ENCODE peak calls at places on chromosomes 6 and 20, in six cellular contexts. One of them, this sample, is unnamed. For H3K27me3, the result is how much of the 10 kb centered on the place peaks cover.

GRCh38 chr6:105795913-105796517 is 290.1 kb upstream of the PRDM1 start:
- DNase-seq in SK-N-SH: no peak
- DNase-seq in right atrium auricular region: no peak
- DNase-seq in adrenal gland: no peak
- DNase-seq in CD4-positive, alpha-beta T cell: no peak
- DNase-seq in cardiac muscle cell: no peak
- DNase-seq in this sample: no peak

GRCh38 chr6:70705772-70706171 is 38.1 kb downstream of the SMAP1 start:
- DNase-seq in SK-N-SH: no peak
- DNase-seq in right atrium auricular region: no peak
- DNase-seq in adrenal gland: no peak
- DNase-seq in CD4-positive, alpha-beta T cell: no peak
- DNase-seq in cardiac muscle cell: no peak
- DNase-seq in this sample: no peak

GRCh38 chr6:108116424-108116780 is 41.9 kb upstream of the OSTM1 start:
- DNase-seq in SK-N-SH: no peak
- DNase-seq in right atrium auricular region: no peak
- DNase-seq in adrenal gland: no peak
- DNase-seq in CD4-positive, alpha-beta T cell: no peak
- DNase-seq in cardiac muscle cell: no peak
- DNase-seq in this sample: no peak

GRCh38 chr20:19381947-19382346 is 169.5 kb downstream of the SLC24A3 start:
- DNase-seq in SK-N-SH: no peak
- DNase-seq in right atrium auricular region: no peak
- DNase-seq in adrenal gland: no peak
- DNase-seq in CD4-positive, alpha-beta T cell: no peak
- DNase-seq in cardiac muscle cell: no peak
- DNase-seq in this sample: no peak

GRCh38 chr6:63862486-63863198 is 227.0 kb downstream of the PHF3 start:
- DNase-seq in SK-N-SH: no peak
- DNase-seq in right atrium auricular region: no peak
- DNase-seq in adrenal gland: no peak
- DNase-seq in CD4-positive, alpha-beta T cell: no peak
- DNase-seq in cardiac muscle cell: no peak
- DNase-seq in this sample: no peak

GRCh38 chr20:35248641-35249475 is 22.4 kb downstream of the MMP24 start:
- DNase-seq in SK-N-SH: no peak
- DNase-seq in right atrium auricular region: no peak
- DNase-seq in adrenal gland: no peak
- DNase-seq in CD4-positive, alpha-beta T cell: no peak
- DNase-seq in cardiac muscle cell: no peak
- DNase-seq in this sample: no peak

GRCh38 chr6:35445691-35446090 is 6.4 kb upstream of the FANCE start:
- DNase-seq in SK-N-SH: no peak
- DNase-seq in right atrium auricular region: no peak
- DNase-seq in adrenal gland: no peak
- DNase-seq in CD4-positive, alpha-beta T cell: no peak
- DNase-seq in cardiac muscle cell: no peak
- DNase-seq in this sample: no peak

GRCh38 chr6:7042654-7043545 is 64.9 kb upstream of the RREB1 start:
- DNase-seq in SK-N-SH: no peak
- DNase-seq in right atrium auricular region: no peak
- DNase-seq in adrenal gland: no peak
- DNase-seq in CD4-positive, alpha-beta T cell: no peak
- DNase-seq in cardiac muscle cell: peak
- DNase-seq in this sample: no peak

GRCh38 chr6:25670793-25671513 is 18.9 kb downstream of the SCGN start:
- DNase-seq in SK-N-SH: no peak
- DNase-seq in right atrium auricular region: no peak
- DNase-seq in adrenal gland: no peak
- DNase-seq in CD4-positive, alpha-beta T cell: no peak
- DNase-seq in cardiac muscle cell: peak
- DNase-seq in this sample: no peak

GRCh38 chr20:17735206-17735804 is 35.5 kb downstream of the BANF2 start:
- DNase-seq in SK-N-SH: no peak
- DNase-seq in right atrium auricular region: no peak
- DNase-seq in adrenal gland: no peak
- DNase-seq in CD4-positive, alpha-beta T cell: no peak
- DNase-seq in cardiac muscle cell: no peak
- DNase-seq in this sample: no peak

GRCh38 chr20:52191132-52191435 is 495 bp downstream of the ZFP64 start:
- DNase-seq in SK-N-SH: no peak
- DNase-seq in right atrium auricular region: no peak
- DNase-seq in adrenal gland: no peak
- DNase-seq in CD4-positive, alpha-beta T cell: no peak
- DNase-seq in cardiac muscle cell: no peak
- DNase-seq in this sample: no peak

GRCh38 chr20:22464312-22465003 is 119.9 kb downstream of the FOXA2 start:
- DNase-seq in SK-N-SH: no peak
- DNase-seq in right atrium auricular region: no peak
- DNase-seq in adrenal gland: no peak
- DNase-seq in CD4-positive, alpha-beta T cell: no peak
- DNase-seq in cardiac muscle cell: no peak
- DNase-seq in this sample: no peak

GRCh38 chr6:149028767-149029405 is 282.1 kb downstream of the UST start:
- DNase-seq in SK-N-SH: peak
- DNase-seq in right atrium auricular region: no peak
- DNase-seq in adrenal gland: peak
- DNase-seq in CD4-positive, alpha-beta T cell: peak
- DNase-seq in cardiac muscle cell: peak
- DNase-seq in this sample: peak

GRCh38 chr6:11700118-11700718 is 78.4 kb downstream of the ADTRP start:
- DNase-seq in SK-N-SH: peak
- DNase-seq in right atrium auricular region: no peak
- DNase-seq in adrenal gland: no peak
- DNase-seq in CD4-positive, alpha-beta T cell: no peak
- DNase-seq in cardiac muscle cell: peak
- DNase-seq in this sample: no peak

GRCh38 chr20:38751360-38751976 is 3.2 kb downstream of the ACTR5 start:
- DNase-seq in SK-N-SH: peak
- DNase-seq in right atrium auricular region: no peak
- DNase-seq in adrenal gland: no peak
- DNase-seq in CD4-positive, alpha-beta T cell: no peak
- DNase-seq in cardiac muscle cell: no peak
- DNase-seq in this sample: no peak

GRCh38 chr6:127484207-127484858 is 25.1 kb upstream of the KIAA0408 start:
- DNase-seq in SK-N-SH: no peak
- DNase-seq in right atrium auricular region: no peak
- DNase-seq in adrenal gland: no peak
- DNase-seq in CD4-positive, alpha-beta T cell: no peak
- DNase-seq in cardiac muscle cell: no peak
- DNase-seq in this sample: no peak

GRCh38 chr20:4585104-4585753 is 136.5 kb upstream of the PRND start:
- DNase-seq in SK-N-SH: no peak
- DNase-seq in right atrium auricular region: no peak
- DNase-seq in adrenal gland: no peak
- DNase-seq in CD4-positive, alpha-beta T cell: no peak
- DNase-seq in cardiac muscle cell: no peak
- DNase-seq in this sample: no peak

GRCh38 chr6:169982461-169983386 is 231.3 kb downstream of the ERMARD start:
- DNase-seq in SK-N-SH: no peak
- DNase-seq in right atrium auricular region: no peak
- DNase-seq in adrenal gland: no peak
- DNase-seq in CD4-positive, alpha-beta T cell: no peak
- DNase-seq in cardiac muscle cell: no peak
- DNase-seq in this sample: no peak

GRCh38 chr20:61922936-61923335 is 142.7 kb downstream of the TAF4 start:
- DNase-seq in SK-N-SH: no peak
- DNase-seq in right atrium auricular region: no peak
- DNase-seq in adrenal gland: no peak
- DNase-seq in CD4-positive, alpha-beta T cell: no peak
- DNase-seq in cardiac muscle cell: no peak
- DNase-seq in this sample: no peak

GRCh38 chr6:47161176-47161687 is 119.1 kb upstream of the ADGRF1 start:
- DNase-seq in SK-N-SH: no peak
- DNase-seq in right atrium auricular region: no peak
- DNase-seq in adrenal gland: no peak
- DNase-seq in CD4-positive, alpha-beta T cell: no peak
- DNase-seq in cardiac muscle cell: no peak
- DNase-seq in this sample: no peak

GRCh38 chr6:75233097-75233615 is 10.4 kb downstream of the COX7A2 start:
- DNase-seq in SK-N-SH: no peak
- DNase-seq in right atrium auricular region: no peak
- DNase-seq in adrenal gland: no peak
- DNase-seq in CD4-positive, alpha-beta T cell: no peak
- DNase-seq in cardiac muscle cell: no peak
- DNase-seq in this sample: no peak

GRCh38 chr6:5214570-5215052 is 46.1 kb downstream of the LYRM4 start:
- DNase-seq in SK-N-SH: peak
- DNase-seq in right atrium auricular region: no peak
- DNase-seq in adrenal gland: peak
- DNase-seq in CD4-positive, alpha-beta T cell: no peak
- DNase-seq in cardiac muscle cell: peak
- DNase-seq in this sample: peak

GRCh38 chr6:21953831-21954801 is 342.7 kb downstream of the PRL start:
- DNase-seq in SK-N-SH: peak
- DNase-seq in right atrium auricular region: no peak
- DNase-seq in adrenal gland: peak
- DNase-seq in CD4-positive, alpha-beta T cell: no peak
- DNase-seq in cardiac muscle cell: peak
- DNase-seq in this sample: peak

GRCh38 chr20:33296206-33296605 is 13.2 kb downstream of the BPIFB1 start:
- DNase-seq in SK-N-SH: no peak
- DNase-seq in right atrium auricular region: no peak
- DNase-seq in adrenal gland: peak
- DNase-seq in CD4-positive, alpha-beta T cell: no peak
- DNase-seq in cardiac muscle cell: no peak
- DNase-seq in this sample: no peak

GRCh38 chr6:125107896-125108295 is 45.7 kb upstream of the TPD52L1 start:
- DNase-seq in SK-N-SH: no peak
- DNase-seq in right atrium auricular region: no peak
- DNase-seq in adrenal gland: no peak
- DNase-seq in CD4-positive, alpha-beta T cell: no peak
- DNase-seq in cardiac muscle cell: no peak
- DNase-seq in this sample: no peak

GRCh38 chr6:134675110-134676038 is 274.5 kb downstream of the ALDH8A1 start:
- DNase-seq in SK-N-SH: no peak
- DNase-seq in right atrium auricular region: no peak
- DNase-seq in adrenal gland: no peak
- DNase-seq in CD4-positive, alpha-beta T cell: no peak
- DNase-seq in cardiac muscle cell: no peak
- DNase-seq in this sample: no peak

GRCh38 chr20:20399705-20400104 is 31.8 kb downstream of the INSM1 start:
- DNase-seq in SK-N-SH: no peak
- DNase-seq in right atrium auricular region: no peak
- DNase-seq in adrenal gland: no peak
- DNase-seq in CD4-positive, alpha-beta T cell: no peak
- DNase-seq in cardiac muscle cell: no peak
- DNase-seq in this sample: no peak

GRCh38 chr20:35547319-35547718 is 5.4 kb downstream of the ERGIC3 start:
- DNase-seq in SK-N-SH: no peak
- DNase-seq in right atrium auricular region: no peak
- DNase-seq in adrenal gland: no peak
- DNase-seq in CD4-positive, alpha-beta T cell: no peak
- DNase-seq in cardiac muscle cell: no peak
- DNase-seq in this sample: no peak

GRCh38 chr20:56839222-56839621 is 210.1 kb downstream of the TFAP2C start:
- DNase-seq in SK-N-SH: no peak
- DNase-seq in right atrium auricular region: no peak
- DNase-seq in adrenal gland: no peak
- DNase-seq in CD4-positive, alpha-beta T cell: no peak
- DNase-seq in cardiac muscle cell: no peak
- DNase-seq in this sample: no peak

DNA sequence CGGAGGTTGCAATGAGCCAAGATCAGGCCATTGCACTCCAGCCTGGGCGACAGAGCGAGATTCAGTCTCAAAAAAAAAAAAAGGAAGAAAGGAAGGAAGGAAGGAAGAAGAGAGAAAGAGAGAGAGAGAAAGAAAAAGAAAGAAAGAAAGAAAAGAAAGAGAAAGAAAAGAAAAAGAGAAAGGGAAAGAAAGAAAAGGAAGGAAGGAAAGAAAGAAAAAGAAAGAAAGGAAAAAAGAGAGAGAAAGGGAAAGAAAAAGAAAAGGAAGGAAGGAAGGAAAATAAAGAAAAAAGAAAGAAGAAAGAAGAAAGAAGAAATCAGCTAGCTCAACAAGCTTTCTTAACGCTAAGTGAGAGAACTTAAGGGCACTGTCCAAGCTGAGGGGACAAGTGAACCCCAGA is 7.6 kb upstream of the MATN4 start:
- DNase-seq in SK-N-SH: no peak
- DNase-seq in right atrium auricular region: no peak
- DNase-seq in adrenal gland: no peak
- DNase-seq in CD4-positive, alpha-beta T cell: no peak
- DNase-seq in cardiac muscle cell: no peak
- DNase-seq in this sample: no peak
- H3K27me3 ChIP-seq in SK-N-SH: under half
- H3K27me3 ChIP-seq in right atrium auricular region: under half
- H3K27me3 ChIP-seq in adrenal gland: under half
- H3K27me3 ChIP-seq in CD4-positive, alpha-beta T cell: under half
- H3K27me3 ChIP-seq in cardiac muscle cell: under half
- H3K27me3 ChIP-seq in this sample: half or more

GRCh38 chr6:28785962-28786679 is 137.7 kb downstream of the TRIM27 start:
- DNase-seq in SK-N-SH: no peak
- DNase-seq in right atrium auricular region: no peak
- DNase-seq in adrenal gland: no peak
- DNase-seq in CD4-positive, alpha-beta T cell: no peak
- DNase-seq in cardiac muscle cell: no peak
- DNase-seq in this sample: no peak
- H3K27me3 ChIP-seq in SK-N-SH: half or more
- H3K27me3 ChIP-seq in right atrium auricular region: under half
- H3K27me3 ChIP-seq in adrenal gland: half or more
- H3K27me3 ChIP-seq in CD4-positive, alpha-beta T cell: half or more
- H3K27me3 ChIP-seq in cardiac muscle cell: half or more
- H3K27me3 ChIP-seq in this sample: half or more

GRCh38 chr20:50987493-50988210 is 29.0 kb downstream of the MOCS3 start:
- DNase-seq in SK-N-SH: peak
- DNase-seq in right atrium auricular region: peak
- DNase-seq in adrenal gland: peak
- DNase-seq in CD4-positive, alpha-beta T cell: peak
- DNase-seq in cardiac muscle cell: peak
- DNase-seq in this sample: peak
- H3K27me3 ChIP-seq in SK-N-SH: under half
- H3K27me3 ChIP-seq in right atrium auricular region: under half
- H3K27me3 ChIP-seq in adrenal gland: under half
- H3K27me3 ChIP-seq in CD4-positive, alpha-beta T cell: under half
- H3K27me3 ChIP-seq in cardiac muscle cell: under half
- H3K27me3 ChIP-seq in this sample: under half

DNA sequence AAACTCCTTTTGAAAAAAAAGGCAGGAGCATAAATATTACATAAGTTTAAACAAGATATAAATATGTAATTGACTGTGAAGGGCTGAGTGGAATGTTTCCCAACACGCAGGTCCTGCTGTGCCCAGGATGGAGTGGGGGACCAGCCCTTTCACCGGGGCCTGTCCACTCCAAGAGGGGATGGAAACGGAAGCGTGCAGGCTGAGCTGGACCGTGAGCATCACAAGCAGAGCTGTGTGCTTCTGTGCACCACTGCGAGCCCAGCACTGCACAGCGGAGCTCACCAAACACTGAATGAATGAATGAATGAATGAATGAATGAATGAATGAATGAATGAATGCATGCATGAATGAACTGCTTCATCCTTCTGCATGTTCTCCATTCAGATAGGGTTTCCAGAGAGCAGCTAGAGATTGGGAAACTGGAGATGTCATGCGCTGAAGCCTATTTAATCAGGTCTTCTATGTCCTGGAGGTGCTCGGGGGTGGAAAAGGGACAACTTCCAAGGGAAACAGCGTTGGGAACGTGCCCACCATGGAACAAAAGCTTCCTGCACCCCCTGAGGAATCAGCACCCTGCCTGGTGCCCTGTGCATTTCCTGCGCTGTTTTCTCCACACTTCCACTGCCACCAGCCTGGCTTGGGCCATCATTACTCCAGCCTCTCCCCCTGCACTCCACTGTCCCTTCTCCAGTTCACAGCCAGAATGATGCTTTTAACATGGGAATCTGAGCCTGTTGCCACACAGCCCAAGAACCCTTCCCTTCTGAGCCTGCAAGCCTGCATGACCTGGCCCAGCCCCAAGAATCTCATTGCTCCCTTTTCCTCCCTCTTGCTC is 157.6 kb downstream of the ANKRD60 start:
- DNase-seq in SK-N-SH: no peak
- DNase-seq in right atrium auricular region: peak
- DNase-seq in adrenal gland: no peak
- DNase-seq in CD4-positive, alpha-beta T cell: no peak
- DNase-seq in cardiac muscle cell: no peak
- DNase-seq in this sample: no peak
- H3K27me3 ChIP-seq in SK-N-SH: under half
- H3K27me3 ChIP-seq in right atrium auricular region: under half
- H3K27me3 ChIP-seq in adrenal gland: under half
- H3K27me3 ChIP-seq in CD4-positive, alpha-beta T cell: under half
- H3K27me3 ChIP-seq in cardiac muscle cell: under half
- H3K27me3 ChIP-seq in this sample: under half

This sample was measured in BE2C.